ENCODE peak calls at places on chromosome 6, in five cellular contexts. One of them, this sample, is unnamed.

GRCh38 chr6:160967351-160967750 is 24.2 kb upstream of the MAP3K4 start:
- DNase-seq in HuH-7.5: no peak
- DNase-seq in occipital lobe: no peak
- DNase-seq in neural progenitor cell: no peak
- DNase-seq in GM12864: no peak
- DNase-seq in this sample: no peak

GRCh38 chr6:157194643-157195042 is 128.7 kb downstream of the TMEM242 start:
- DNase-seq in occipital lobe: no peak
- DNase-seq in neural progenitor cell: no peak
- DNase-seq in GM12864: no peak
- DNase-seq in HuH-7.5: no peak
- DNase-seq in this sample: peak

GRCh38 chr6:162442675-162443074 is 284.9 kb downstream of the PRKN start:
- DNase-seq in HuH-7.5: no peak
- DNase-seq in neural progenitor cell: peak
- DNase-seq in occipital lobe: no peak
- DNase-seq in GM12864: no peak
- DNase-seq in this sample: no peak

GRCh38 chr6:66948106-66948505 is 1241.1 kb upstream of the EYS start:
- DNase-seq in neural progenitor cell: no peak
- DNase-seq in HuH-7.5: no peak
- DNase-seq in occipital lobe: no peak
- DNase-seq in GM12864: no peak
- DNase-seq in this sample: no peak

GRCh38 chr6:72788188-72788587 is 166.3 kb downstream of the KCNQ5 start:
- DNase-seq in HuH-7.5: no peak
- DNase-seq in occipital lobe: no peak
- DNase-seq in GM12864: no peak
- DNase-seq in neural progenitor cell: no peak
- DNase-seq in this sample: peak

GRCh38 chr6:125584468-125584939 is 164.9 kb upstream of the HEY2 start:
- DNase-seq in occipital lobe: peak
- DNase-seq in neural progenitor cell: peak
- DNase-seq in GM12864: no peak
- DNase-seq in HuH-7.5: no peak
- DNase-seq in this sample: no peak

GRCh38 chr6:28867078-28867414 is 56.7 kb downstream of the TRIM27 start:
- DNase-seq in HuH-7.5: no peak
- DNase-seq in GM12864: no peak
- DNase-seq in neural progenitor cell: peak
- DNase-seq in occipital lobe: no peak
- DNase-seq in this sample: no peak

GRCh38 chr6:142192343-142192742 is 45.3 kb downstream of the VTA1 start:
- DNase-seq in occipital lobe: no peak
- DNase-seq in neural progenitor cell: no peak
- DNase-seq in HuH-7.5: no peak
- DNase-seq in GM12864: no peak
- DNase-seq in this sample: no peak

GRCh38 chr6:158286413-158286812 is 25.9 kb upstream of the TULP4 start:
- DNase-seq in occipital lobe: no peak
- DNase-seq in neural progenitor cell: no peak
- DNase-seq in GM12864: no peak
- DNase-seq in HuH-7.5: no peak
- DNase-seq in this sample: peak

GRCh38 chr6:147508073-147508870 is at the start of gene SAMD5:
- DNase-seq in HuH-7.5: peak
- DNase-seq in GM12864: no peak
- DNase-seq in neural progenitor cell: peak
- DNase-seq in occipital lobe: peak
- DNase-seq in this sample: peak

GRCh38 chr6:148628251-148628650 is 118.6 kb upstream of the UST start:
- DNase-seq in GM12864: no peak
- DNase-seq in HuH-7.5: no peak
- DNase-seq in neural progenitor cell: peak
- DNase-seq in occipital lobe: no peak
- DNase-seq in this sample: no peak

GRCh38 chr6:11207199-11207968 is 25.1 kb downstream of the NEDD9 start:
- DNase-seq in occipital lobe: no peak
- DNase-seq in GM12864: no peak
- DNase-seq in HuH-7.5: no peak
- DNase-seq in neural progenitor cell: no peak
- DNase-seq in this sample: peak

GRCh38 chr6:20605061-20605460 is 70.8 kb downstream of the CDKAL1 start:
- DNase-seq in neural progenitor cell: no peak
- DNase-seq in GM12864: no peak
- DNase-seq in occipital lobe: no peak
- DNase-seq in HuH-7.5: no peak
- DNase-seq in this sample: no peak

GRCh38 chr6:25454141-25454540 is 175.0 kb downstream of the CARMIL1 start:
- DNase-seq in occipital lobe: no peak
- DNase-seq in neural progenitor cell: no peak
- DNase-seq in HuH-7.5: no peak
- DNase-seq in GM12864: no peak
- DNase-seq in this sample: no peak

GRCh38 chr6:43432009-43432945 is 4.9 kb downstream of the ABCC10 start:
- DNase-seq in occipital lobe: no peak
- DNase-seq in GM12864: no peak
- DNase-seq in HuH-7.5: no peak
- DNase-seq in neural progenitor cell: no peak
- DNase-seq in this sample: no peak

GRCh38 chr6:111076024-111076680 is 11.2 kb upstream of the SLC16A10 start:
- DNase-seq in HuH-7.5: no peak
- DNase-seq in neural progenitor cell: no peak
- DNase-seq in GM12864: no peak
- DNase-seq in occipital lobe: no peak
- DNase-seq in this sample: no peak

GRCh38 chr6:152637422-152638047 is 373 bp upstream of the SYNE1 start:
- DNase-seq in neural progenitor cell: no peak
- DNase-seq in occipital lobe: no peak
- DNase-seq in GM12864: no peak
- DNase-seq in HuH-7.5: no peak
- DNase-seq in this sample: no peak

GRCh38 chr6:34249469-34250370 is 914 bp upstream of the SMIM29 start:
- DNase-seq in neural progenitor cell: no peak
- DNase-seq in HuH-7.5: no peak
- DNase-seq in GM12864: no peak
- DNase-seq in occipital lobe: no peak
- DNase-seq in this sample: no peak

GRCh38 chr6:33947047-33947446 is 143.2 kb upstream of the MLN start:
- DNase-seq in occipital lobe: no peak
- DNase-seq in HuH-7.5: no peak
- DNase-seq in neural progenitor cell: no peak
- DNase-seq in GM12864: no peak
- DNase-seq in this sample: no peak

GRCh38 chr6:27468334-27468733 is 4.6 kb downstream of the ZNF184 start:
- DNase-seq in neural progenitor cell: no peak
- DNase-seq in GM12864: no peak
- DNase-seq in occipital lobe: no peak
- DNase-seq in HuH-7.5: no peak
- DNase-seq in this sample: no peak

GRCh38 chr6:142045380-142046270 is 87.1 kb upstream of the GJE1 start:
- DNase-seq in occipital lobe: no peak
- DNase-seq in neural progenitor cell: no peak
- DNase-seq in HuH-7.5: no peak
- DNase-seq in GM12864: no peak
- DNase-seq in this sample: peak

GRCh38 chr6:106046116-106046853 is 39.9 kb upstream of the PRDM1 start:
- DNase-seq in HuH-7.5: no peak
- DNase-seq in neural progenitor cell: no peak
- DNase-seq in GM12864: no peak
- DNase-seq in occipital lobe: no peak
- DNase-seq in this sample: no peak

GRCh38 chr6:14476793-14477531 is 359.4 kb downstream of the CD83 start:
- DNase-seq in occipital lobe: no peak
- DNase-seq in GM12864: no peak
- DNase-seq in neural progenitor cell: no peak
- DNase-seq in HuH-7.5: peak
- DNase-seq in this sample: peak

GRCh38 chr6:43942616-43943015 is 172.6 kb downstream of the VEGFA start:
- DNase-seq in occipital lobe: no peak
- DNase-seq in GM12864: no peak
- DNase-seq in neural progenitor cell: no peak
- DNase-seq in HuH-7.5: no peak
- DNase-seq in this sample: no peak

GRCh38 chr6:105983763-105984162 is 102.4 kb upstream of the PRDM1 start:
- DNase-seq in neural progenitor cell: no peak
- DNase-seq in GM12864: no peak
- DNase-seq in occipital lobe: no peak
- DNase-seq in HuH-7.5: no peak
- DNase-seq in this sample: no peak

GRCh38 chr6:142531727-142532126 is 229.9 kb downstream of the ADGRG6 start:
- DNase-seq in GM12864: no peak
- DNase-seq in HuH-7.5: no peak
- DNase-seq in occipital lobe: no peak
- DNase-seq in neural progenitor cell: no peak
- DNase-seq in this sample: peak

GRCh38 chr6:6438286-6438685 is 117.8 kb upstream of the F13A1 start:
- DNase-seq in HuH-7.5: no peak
- DNase-seq in GM12864: no peak
- DNase-seq in neural progenitor cell: no peak
- DNase-seq in occipital lobe: no peak
- DNase-seq in this sample: no peak

GRCh38 chr6:52286798-52287432 is 2.4 kb upstream of the MCM3 start:
- DNase-seq in HuH-7.5: no peak
- DNase-seq in occipital lobe: peak
- DNase-seq in GM12864: no peak
- DNase-seq in neural progenitor cell: peak
- DNase-seq in this sample: peak

GRCh38 chr6:16850332-16851022 is 89.2 kb upstream of the ATXN1 start:
- DNase-seq in HuH-7.5: no peak
- DNase-seq in GM12864: no peak
- DNase-seq in neural progenitor cell: no peak
- DNase-seq in occipital lobe: no peak
- DNase-seq in this sample: peak

GRCh38 chr6:16078064-16078463 is 50.8 kb upstream of the MYLIP start:
- DNase-seq in GM12864: peak
- DNase-seq in HuH-7.5: no peak
- DNase-seq in neural progenitor cell: no peak
- DNase-seq in occipital lobe: no peak
- DNase-seq in this sample: no peak

GRCh38 chr6:42315991-42316378 is 98.3 kb upstream of the MRPS10 start:
- DNase-seq in neural progenitor cell: no peak
- DNase-seq in GM12864: peak
- DNase-seq in HuH-7.5: no peak
- DNase-seq in occipital lobe: no peak
- DNase-seq in this sample: peak

GRCh38 chr6:92777146-92777740 is 642.1 kb downstream of the EPHA7 start:
- DNase-seq in neural progenitor cell: peak
- DNase-seq in HuH-7.5: no peak
- DNase-seq in occipital lobe: no peak
- DNase-seq in GM12864: no peak
- DNase-seq in this sample: no peak